ENCODE peak calls at places on chromosomes 2 and 18, in eight cellular contexts. R, D, C, T, E, G, P and N are unnamed samples. For H3K4me1, the result is how much of the 10 kb centered on the place peaks cover.

GRCh38 chr2:180456811-180457210 is 449.7 kb upstream of the CWC22 start:
- DNase-seq in T (no peak), E (no peak), R (no peak), C (no peak), D (no peak), G (no peak), P (no peak), N (no peak)

GRCh38 chr2:28094794-28095193 is 204.3 kb downstream of the BABAM2 start:
- DNase-seq in R (no peak), C (peak), E (no peak), D (peak), T (no peak), G (no peak), P (no peak), N (no peak)

GRCh38 chr2:215930505-215931233 is 82.7 kb downstream of the MREG start:
- DNase-seq in T (no peak), R (no peak), E (no peak), D (peak), G (no peak), C (no peak), P (peak), N (no peak)

GRCh38 chr2:152491139-152491472 is 156.1 kb downstream of the FMNL2 start:
- DNase-seq in R (no peak), E (no peak), P (no peak), C (peak), D (no peak), T (no peak), G (no peak), N (no peak)

GRCh38 chr18:76275913-76276312 is 219.1 kb downstream of the ZNF516 start:
- DNase-seq in R (no peak), T (no peak), G (no peak), C (no peak), D (no peak), P (no peak), E (no peak), N (no peak)

GRCh38 chr18:28287146-28287545 is 110.2 kb upstream of the CDH2 start:
- DNase-seq in G (no peak), R (no peak), T (peak), E (no peak), C (no peak), P (no peak), D (no peak), N (no peak)

GRCh38 chr18:52422985-52423601 is 83.1 kb downstream of the DCC start:
- DNase-seq in R (no peak), G (no peak), C (no peak), D (no peak), E (no peak), T (peak), P (no peak), N (peak)

GRCh38 chr2:48118895-48119294 is 212.6 kb upstream of the FBXO11 start:
- DNase-seq in D (no peak), G (no peak), R (no peak), P (no peak), C (no peak), E (no peak), T (no peak), N (no peak)

GRCh38 chr2:168375195-168375798 is 80.8 kb upstream of the CERS6 start:
- DNase-seq in R (no peak), T (no peak), D (peak), G (no peak), P (no peak), E (no peak), C (no peak), N (no peak)

DNA sequence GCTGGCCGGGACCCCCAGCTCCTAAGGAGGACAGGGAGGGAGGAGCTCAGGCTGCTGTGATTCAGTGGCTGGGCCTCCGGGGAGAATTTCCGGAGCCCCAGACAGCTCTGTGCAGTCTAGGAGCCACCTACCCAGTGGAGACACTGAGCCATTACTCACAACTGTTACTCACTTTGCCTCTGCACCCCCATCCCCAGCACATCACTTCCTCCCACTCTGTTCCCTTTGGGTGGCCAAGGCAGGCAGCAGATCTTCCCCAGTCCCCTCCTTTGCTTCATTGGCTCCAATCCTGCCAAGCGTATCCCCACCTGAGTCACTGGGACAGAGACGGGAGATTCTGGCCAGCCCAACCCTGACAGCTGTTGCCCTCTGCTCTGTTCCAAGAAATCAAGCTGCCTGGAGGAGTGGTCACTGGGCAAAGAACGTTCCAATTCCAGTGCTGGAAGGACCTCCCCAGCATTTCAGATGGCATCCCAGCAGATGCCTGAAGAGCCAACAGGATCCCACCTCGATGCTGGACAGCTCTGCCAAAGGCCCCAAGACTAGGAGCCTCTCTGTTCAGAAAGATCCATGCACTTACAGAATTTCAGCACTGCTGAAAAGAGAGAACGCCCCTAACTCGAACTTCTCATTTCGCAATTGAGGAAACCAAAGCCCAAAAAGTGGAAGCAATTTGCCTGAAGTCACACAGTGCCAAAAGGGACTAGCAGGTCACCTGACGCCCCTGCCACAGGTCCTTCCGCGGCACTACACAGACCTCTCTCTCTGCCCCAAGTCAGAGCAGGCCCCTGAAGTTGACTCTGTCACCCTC is 68.3 kb downstream of the TNS1 start:
- DNase-seq in G (peak), P (no peak), C (peak), T (no peak), D (peak), R (no peak), E (peak), N (no peak)
- H3K4me1 ChIP-seq in G (under half), P (under half), C (under half), T (under half), D (half or more), R (under half), E (under half), N (under half)

GRCh38 chr2:238290079-238290478 is 1.7 kb upstream of the PER2 start:
- DNase-seq in G (peak), C (peak), D (no peak), E (peak), R (peak), T (peak), P (peak), N (peak)
- H3K27ac ChIP-seq in G (peak), C (no peak), D (no peak), E (peak), R (peak), T (no peak), P (no peak), N (peak)

DNA sequence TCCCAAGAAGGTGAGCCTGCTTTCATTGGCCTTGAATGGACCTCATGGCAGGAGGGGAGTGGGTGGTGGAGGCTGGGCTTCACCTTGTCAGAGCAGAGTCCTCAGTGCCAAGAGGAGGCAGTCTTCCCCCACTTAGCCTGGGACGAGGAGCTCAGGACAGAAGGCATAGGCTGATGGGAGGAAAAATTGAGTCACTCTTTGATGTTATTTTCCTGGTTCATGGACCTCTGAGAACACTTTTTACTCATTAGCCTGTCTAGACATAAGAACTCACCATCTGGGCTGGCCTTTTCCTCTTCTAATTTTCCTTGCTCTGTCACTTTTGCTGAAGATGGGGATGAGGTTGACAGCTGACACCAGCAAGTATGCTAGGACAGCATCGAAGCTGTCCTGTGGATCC is 225.7 kb upstream of the TNP1 start:
- DNase-seq in R (no peak), E (no peak), D (no peak), G (no peak), P (no peak), T (no peak), C (no peak), N (no peak)
- H3K4me1 ChIP-seq in R (under half), E (under half), D (under half), G (under half), P (under half), T (under half), C (under half), N (under half)

GRCh38 chr2:176582990-176583481 is 313.8 kb downstream of the MTX2 start:
- DNase-seq in E (no peak), T (no peak), G (no peak), P (peak), D (peak), C (peak), R (peak), N (no peak)
- H3K27ac ChIP-seq in E (peak), T (no peak), G (peak), P (peak), D (no peak), C (peak), R (no peak), N (no peak)